ENCODE peak calls at places on chromosomes 7 and 10, in ten cellular contexts. One of them, this sample, is unnamed.

GRCh38 chr7:64642046-64642445 is 23.9 kb upstream of the ZNF107 start:
- DNase-seq in GM10248: no peak
- DNase-seq in stimulated activated CD8-positive, alpha-beta memory T cell treated with anti-CD3 and anti-CD28 coated beads, Interleukin-15, amount 100 ng/mL, for 4 hours: no peak
- DNase-seq in aorta: no peak
- DNase-seq in D341Med: no peak
- DNase-seq in fibroblast of pulmonary artery: no peak
- DNase-seq in Right ventricle myocardium superior: no peak
- DNase-seq in NCI-H1105: no peak
- DNase-seq in T-helper 9 cell: no peak
- DNase-seq in hypothalamus: no peak
- DNase-seq in this sample: no peak

GRCh38 chr10:122301055-122301810 is 30.1 kb downstream of the BTBD16 start:
- DNase-seq in NCI-H1105: no peak
- DNase-seq in aorta: no peak
- DNase-seq in GM10248: no peak
- DNase-seq in Right ventricle myocardium superior: no peak
- DNase-seq in stimulated activated CD8-positive, alpha-beta memory T cell treated with anti-CD3 and anti-CD28 coated beads, Interleukin-15, amount 100 ng/mL, for 4 hours: no peak
- DNase-seq in hypothalamus: no peak
- DNase-seq in D341Med: no peak
- DNase-seq in fibroblast of pulmonary artery: peak; percentile 89
- DNase-seq in T-helper 9 cell: no peak
- DNase-seq in this sample: no peak

GRCh38 chr10:75084834-75085384 is 26.5 kb upstream of the SAMD8 start:
- DNase-seq in stimulated activated CD8-positive, alpha-beta memory T cell treated with anti-CD3 and anti-CD28 coated beads, Interleukin-15, amount 100 ng/mL, for 4 hours: no peak
- DNase-seq in aorta: no peak
- DNase-seq in NCI-H1105: no peak
- DNase-seq in fibroblast of pulmonary artery: no peak
- DNase-seq in hypothalamus: no peak
- DNase-seq in D341Med: no peak
- DNase-seq in GM10248: no peak
- DNase-seq in T-helper 9 cell: no peak
- DNase-seq in Right ventricle myocardium superior: no peak
- DNase-seq in this sample: no peak

GRCh38 chr7:15780271-15780670 is 93.8 kb upstream of the MEOX2 start:
- DNase-seq in NCI-H1105: no peak
- DNase-seq in D341Med: no peak
- DNase-seq in aorta: no peak
- DNase-seq in GM10248: no peak
- DNase-seq in stimulated activated CD8-positive, alpha-beta memory T cell treated with anti-CD3 and anti-CD28 coated beads, Interleukin-15, amount 100 ng/mL, for 4 hours: no peak
- DNase-seq in hypothalamus: no peak
- DNase-seq in T-helper 9 cell: no peak
- DNase-seq in Right ventricle myocardium superior: no peak
- DNase-seq in fibroblast of pulmonary artery: peak; percentile 81
- DNase-seq in this sample: no peak

GRCh38 chr7:97512441-97513207 is 219.3 kb upstream of the TAC1 start:
- DNase-seq in T-helper 9 cell: no peak
- DNase-seq in D341Med: no peak
- DNase-seq in stimulated activated CD8-positive, alpha-beta memory T cell treated with anti-CD3 and anti-CD28 coated beads, Interleukin-15, amount 100 ng/mL, for 4 hours: no peak
- DNase-seq in GM10248: no peak
- DNase-seq in aorta: no peak
- DNase-seq in Right ventricle myocardium superior: no peak
- DNase-seq in NCI-H1105: no peak
- DNase-seq in fibroblast of pulmonary artery: no peak
- DNase-seq in hypothalamus: no peak
- DNase-seq in this sample: no peak

GRCh38 chr10:1180836-1181235 is 124.7 kb downstream of the WDR37 start:
- DNase-seq in fibroblast of pulmonary artery: no peak
- DNase-seq in Right ventricle myocardium superior: no peak
- DNase-seq in T-helper 9 cell: no peak
- DNase-seq in D341Med: no peak
- DNase-seq in stimulated activated CD8-positive, alpha-beta memory T cell treated with anti-CD3 and anti-CD28 coated beads, Interleukin-15, amount 100 ng/mL, for 4 hours: no peak
- DNase-seq in hypothalamus: peak; percentile 28
- DNase-seq in GM10248: no peak
- DNase-seq in aorta: peak; percentile 55
- DNase-seq in NCI-H1105: no peak
- DNase-seq in this sample: no peak

GRCh38 chr7:93228302-93228701 is 2.0 kb upstream of the HEPACAM2 start:
- DNase-seq in GM10248: peak; percentile 41
- DNase-seq in fibroblast of pulmonary artery: peak; percentile 81
- DNase-seq in hypothalamus: no peak
- DNase-seq in NCI-H1105: peak; percentile 53
- DNase-seq in Right ventricle myocardium superior: no peak
- DNase-seq in stimulated activated CD8-positive, alpha-beta memory T cell treated with anti-CD3 and anti-CD28 coated beads, Interleukin-15, amount 100 ng/mL, for 4 hours: no peak
- DNase-seq in aorta: no peak
- DNase-seq in T-helper 9 cell: no peak
- DNase-seq in D341Med: peak; percentile 38
- DNase-seq in this sample: peak; percentile 62

GRCh38 chr7:157687158-157687557 is 350.4 kb downstream of the DNAJB6 start:
- DNase-seq in T-helper 9 cell: no peak
- DNase-seq in stimulated activated CD8-positive, alpha-beta memory T cell treated with anti-CD3 and anti-CD28 coated beads, Interleukin-15, amount 100 ng/mL, for 4 hours: no peak
- DNase-seq in GM10248: no peak
- DNase-seq in NCI-H1105: no peak
- DNase-seq in hypothalamus: no peak
- DNase-seq in aorta: no peak
- DNase-seq in fibroblast of pulmonary artery: no peak
- DNase-seq in D341Med: no peak
- DNase-seq in Right ventricle myocardium superior: no peak
- DNase-seq in this sample: no peak

GRCh38 chr7:27339478-27339877 is 96.9 kb downstream of the EVX1 start:
- DNase-seq in NCI-H1105: no peak
- DNase-seq in Right ventricle myocardium superior: no peak
- DNase-seq in aorta: no peak
- DNase-seq in GM10248: no peak
- DNase-seq in fibroblast of pulmonary artery: no peak
- DNase-seq in stimulated activated CD8-positive, alpha-beta memory T cell treated with anti-CD3 and anti-CD28 coated beads, Interleukin-15, amount 100 ng/mL, for 4 hours: no peak
- DNase-seq in T-helper 9 cell: no peak
- DNase-seq in hypothalamus: no peak
- DNase-seq in D341Med: no peak
- DNase-seq in this sample: no peak

GRCh38 chr7:2321020-2321419 is 6.8 kb upstream of the SNX8 start:
- DNase-seq in Right ventricle myocardium superior: no peak
- DNase-seq in stimulated activated CD8-positive, alpha-beta memory T cell treated with anti-CD3 and anti-CD28 coated beads, Interleukin-15, amount 100 ng/mL, for 4 hours: no peak
- DNase-seq in T-helper 9 cell: no peak
- DNase-seq in D341Med: peak; percentile 63
- DNase-seq in hypothalamus: no peak
- DNase-seq in aorta: no peak
- DNase-seq in GM10248: no peak
- DNase-seq in fibroblast of pulmonary artery: no peak
- DNase-seq in NCI-H1105: no peak
- DNase-seq in this sample: no peak

GRCh38 chr7:106283831-106284515 is 810 bp downstream of the NAMPT start:
- DNase-seq in stimulated activated CD8-positive, alpha-beta memory T cell treated with anti-CD3 and anti-CD28 coated beads, Interleukin-15, amount 100 ng/mL, for 4 hours: peak; percentile 21
- DNase-seq in Right ventricle myocardium superior: peak; percentile 72
- DNase-seq in GM10248: no peak
- DNase-seq in hypothalamus: peak; percentile 29
- DNase-seq in fibroblast of pulmonary artery: peak; percentile 72
- DNase-seq in D341Med: peak; percentile 69
- DNase-seq in aorta: peak; percentile 81
- DNase-seq in T-helper 9 cell: no peak
- DNase-seq in NCI-H1105: peak; percentile 27
- DNase-seq in this sample: no peak

GRCh38 chr7:158829342-158830210 is at the start of gene ESYT2:
- DNase-seq in aorta: peak; percentile 100
- DNase-seq in D341Med: peak; percentile 99
- DNase-seq in Right ventricle myocardium superior: peak; percentile 100
- DNase-seq in hypothalamus: peak; percentile 98
- DNase-seq in T-helper 9 cell: peak; percentile 100
- DNase-seq in stimulated activated CD8-positive, alpha-beta memory T cell treated with anti-CD3 and anti-CD28 coated beads, Interleukin-15, amount 100 ng/mL, for 4 hours: peak; percentile 98
- DNase-seq in fibroblast of pulmonary artery: peak; percentile 98
- DNase-seq in NCI-H1105: peak; percentile 94
- DNase-seq in GM10248: peak; percentile 98
- DNase-seq in this sample: peak; percentile 97

GRCh38 chr7:68484731-68485130 is 1113.5 kb upstream of the AUTS2 start:
- DNase-seq in fibroblast of pulmonary artery: no peak
- DNase-seq in hypothalamus: no peak
- DNase-seq in NCI-H1105: no peak
- DNase-seq in aorta: no peak
- DNase-seq in D341Med: no peak
- DNase-seq in GM10248: no peak
- DNase-seq in stimulated activated CD8-positive, alpha-beta memory T cell treated with anti-CD3 and anti-CD28 coated beads, Interleukin-15, amount 100 ng/mL, for 4 hours: no peak
- DNase-seq in Right ventricle myocardium superior: no peak
- DNase-seq in T-helper 9 cell: no peak
- DNase-seq in this sample: no peak

GRCh38 chr7:91082854-91083495 is 181.3 kb upstream of the FZD1 start:
- DNase-seq in GM10248: peak; percentile 21
- DNase-seq in Right ventricle myocardium superior: no peak
- DNase-seq in stimulated activated CD8-positive, alpha-beta memory T cell treated with anti-CD3 and anti-CD28 coated beads, Interleukin-15, amount 100 ng/mL, for 4 hours: no peak
- DNase-seq in NCI-H1105: no peak
- DNase-seq in hypothalamus: no peak
- DNase-seq in T-helper 9 cell: no peak
- DNase-seq in D341Med: no peak
- DNase-seq in fibroblast of pulmonary artery: peak; percentile 67
- DNase-seq in aorta: no peak
- DNase-seq in this sample: no peak

GRCh38 chr10:88254091-88254490 is 329.0 kb downstream of the RNLS start:
- DNase-seq in NCI-H1105: no peak
- DNase-seq in D341Med: no peak
- DNase-seq in GM10248: no peak
- DNase-seq in T-helper 9 cell: no peak
- DNase-seq in hypothalamus: no peak
- DNase-seq in aorta: no peak
- DNase-seq in Right ventricle myocardium superior: no peak
- DNase-seq in stimulated activated CD8-positive, alpha-beta memory T cell treated with anti-CD3 and anti-CD28 coated beads, Interleukin-15, amount 100 ng/mL, for 4 hours: no peak
- DNase-seq in fibroblast of pulmonary artery: peak; percentile 72
- DNase-seq in this sample: no peak

This sample was measured in NCI-H2107.